ENCODE peak calls at places on chromosomes 12 and 14, in eight cellular contexts. D is Calu3, Y is GM13976, A is NB4, C is WTC11, T is endothelial cell, V is adrenal gland, U is AG09319. O is an unnamed sample.

GRCh38 chr14:88129306-88130056 is 124.5 kb downstream of the GPR65 start:
- DNase-seq in U (no peak), Y (peak; percentile 16), A (peak; percentile 77), C (no peak), V (peak; percentile 45), T (no peak), D (no peak), O (peak; percentile 27)

GRCh38 chr14:63478024-63478423 is 65.2 kb downstream of the PPP2R5E start:
- DNase-seq in C (no peak), D (no peak), Y (peak; percentile 57), V (no peak), T (no peak), U (no peak), A (peak; percentile 16), O (no peak)

GRCh38 chr14:54728700-54729527 is 162.0 kb downstream of the SAMD4A start:
- DNase-seq in V (no peak), T (no peak), Y (no peak), C (no peak), D (no peak), U (no peak), A (no peak), O (no peak)

GRCh38 chr14:67998804-67999203 is 179.2 kb downstream of the RAD51B start:
- DNase-seq in A (no peak), V (no peak), T (no peak), U (no peak), D (no peak), Y (no peak), C (no peak), O (no peak)

GRCh38 chr12:24591079-24591626 is 357.7 kb downstream of the BCAT1 start:
- DNase-seq in C (no peak), D (no peak), Y (no peak), T (no peak), U (no peak), V (no peak), A (no peak), O (no peak)

GRCh38 chr12:22234561-22234960 is 99.9 kb downstream of the ST8SIA1 start:
- DNase-seq in D (no peak), T (no peak), U (peak; percentile 62), Y (no peak), V (no peak), C (no peak), A (no peak), O (no peak)

GRCh38 chr14:24398943-24399801 is at the start of gene NYNRIN:
- DNase-seq in D (peak; percentile 42), Y (no peak), V (peak; percentile 37), T (peak; percentile 66), C (peak; percentile 70), A (peak; percentile 52), U (no peak), O (no peak)

GRCh38 chr12:111242190-111242589 is 126.7 kb downstream of the PHETA1 start:
- DNase-seq in V (no peak), A (peak; percentile 47), T (no peak), C (no peak), Y (no peak), U (no peak), D (no peak), O (no peak)

GRCh38 chr14:43145361-43145760 is 1361.7 kb downstream of the FSCB start:
- DNase-seq in V (no peak), A (no peak), D (no peak), U (no peak), C (no peak), Y (no peak), T (no peak), O (no peak)

GRCh38 chr12:111692575-111693210 is 6.8 kb downstream of the ACAD10 start:
- DNase-seq in A (peak; percentile 52), C (peak; percentile 28), D (peak; percentile 10), Y (peak; percentile 21), T (peak; percentile 28), U (no peak), V (no peak), O (peak; percentile 13)

GRCh38 chr12:63354919-63355318 is 203.9 kb upstream of the AVPR1A start:
- DNase-seq in U (no peak), T (no peak), D (no peak), V (no peak), A (no peak), Y (no peak), C (no peak), O (no peak)

GRCh38 chr12:77625441-77625840 is 205.3 kb upstream of the NAV3 start:
- DNase-seq in A (no peak), C (no peak), V (no peak), Y (no peak), D (no peak), T (no peak), U (peak; percentile 74), O (peak; percentile 92)

GRCh38 chr12:29043069-29043468 is 106.0 kb upstream of the FAR2 start:
- DNase-seq in Y (no peak), V (no peak), C (no peak), U (peak; percentile 34), D (no peak), T (no peak), A (no peak), O (no peak)
- TF ChIP-seq CTCF in Y (no peak), V (no peak), C (no peak), U (no peak), D (no peak), T (no peak), A (no peak), O (no peak)

GRCh38 chr14:75025082-75025481 is 22.4 kb downstream of the EIF2B2 start:
- DNase-seq in Y (no peak), U (no peak), C (no peak), D (no peak), T (no peak), V (no peak), A (peak; percentile 14), O (no peak)

GRCh38 chr14:75025876-75026275 is 23.2 kb downstream of the EIF2B2 start:
- DNase-seq in C (no peak), A (no peak), T (no peak), D (no peak), V (no peak), Y (no peak), U (no peak), O (no peak)

GRCh38 chr14:75018684-75019083 is 16.0 kb downstream of the EIF2B2 start:
- DNase-seq in T (no peak), A (no peak), C (no peak), V (no peak), D (peak; percentile 50), Y (no peak), U (no peak), O (no peak)

GRCh38 chr14:75023108-75023507 is 20.4 kb downstream of the EIF2B2 start:
- DNase-seq in A (no peak), Y (no peak), D (no peak), C (no peak), V (no peak), T (no peak), U (no peak), O (no peak)

GRCh38 chr14:75022655-75023054 is 19.9 kb downstream of the EIF2B2 start:
- DNase-seq in V (no peak), D (peak; percentile 32), U (no peak), T (peak; percentile 26), Y (no peak), C (peak; percentile 48), A (peak; percentile 28), O (no peak)
- TF ChIP-seq CTCF in V (peak; percentile 11), D (no peak), U (peak; percentile 5), T (peak; percentile 53), Y (no peak), C (peak; percentile 17), A (peak; percentile 45), O (peak; percentile 69)

DNA sequence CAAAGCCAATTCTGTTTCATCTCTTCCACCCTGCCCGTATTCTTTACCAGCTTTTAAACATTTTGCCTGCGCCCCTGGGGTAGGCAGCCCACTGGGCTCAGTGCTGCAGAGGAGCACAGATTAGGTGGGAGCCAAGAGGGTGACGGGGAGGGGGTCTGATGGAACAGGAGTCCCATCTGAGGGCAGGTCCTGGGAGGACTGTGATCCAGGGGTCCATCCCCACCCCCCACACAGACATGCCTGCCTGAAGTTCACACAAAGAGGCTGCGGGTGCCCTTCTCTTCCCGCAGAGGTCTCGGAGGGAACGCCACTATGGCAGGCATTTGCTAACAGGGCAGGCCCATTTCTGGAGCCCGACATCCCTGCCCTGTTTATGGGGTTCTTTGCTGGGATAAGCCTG is 12.7 kb downstream of the VASH1 start:
- DNase-seq in C (no peak), Y (no peak), A (no peak), T (no peak), D (no peak), U (no peak), V (peak; percentile 40), O (no peak)
- TF ChIP-seq CTCF in C (no peak), Y (no peak), A (no peak), T (no peak), D (no peak), U (no peak), V (no peak), O (no peak)

DNA sequence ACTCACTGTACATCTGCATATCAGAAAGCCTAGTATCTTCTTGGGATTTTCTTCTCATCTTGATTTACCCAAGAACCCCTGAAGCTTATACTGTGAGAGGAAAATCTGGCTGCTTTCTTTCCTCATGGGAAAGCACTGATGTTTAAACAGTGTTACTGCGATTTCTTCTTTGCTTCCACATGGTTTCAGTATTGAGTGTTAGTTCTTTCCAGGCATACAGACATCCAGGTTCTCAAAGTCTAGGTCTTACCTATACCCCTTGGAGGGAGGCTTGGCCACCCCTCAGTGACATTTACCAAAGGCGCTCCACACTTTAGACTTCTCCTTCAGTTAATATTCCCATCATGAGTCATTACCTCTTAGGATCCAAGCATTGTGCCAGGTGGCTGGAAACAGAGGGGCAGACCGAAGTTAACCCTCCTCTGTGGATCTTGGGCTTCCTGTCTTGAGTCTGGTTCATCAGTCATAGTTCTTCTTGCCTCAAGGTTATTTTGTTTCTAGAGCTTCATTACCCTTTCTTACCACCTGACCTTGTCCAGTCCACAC is 79.1 kb downstream of the TMEM117 start:
- DNase-seq in C (no peak), V (no peak), U (no peak), D (no peak), A (peak; percentile 12), T (no peak), Y (no peak), O (peak; percentile 24)
- TF ChIP-seq CTCF in C (no peak), V (no peak), U (peak; percentile 25), D (no peak), A (peak; percentile 38), T (no peak), Y (peak; percentile 13), O (peak; percentile 52)

DNA sequence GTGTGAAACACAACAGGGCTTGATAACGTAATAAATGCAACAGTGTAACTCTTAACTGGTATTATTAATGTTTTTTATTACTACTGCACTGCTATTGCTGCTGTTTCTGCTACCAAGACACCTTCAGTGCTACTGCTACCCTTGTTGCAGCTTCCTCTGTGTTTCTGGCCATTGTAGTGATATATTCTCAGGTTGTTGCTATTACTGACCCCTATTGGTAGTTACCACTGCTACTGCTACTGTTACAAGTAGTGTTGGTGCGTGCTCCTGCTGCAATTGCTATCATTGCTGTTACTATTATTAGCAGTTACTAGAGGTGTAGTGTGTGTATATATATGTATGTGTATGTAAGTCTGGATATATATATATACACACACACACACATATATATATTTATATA is 87.2 kb upstream of the PTPRB start:
- DNase-seq in D (no peak), A (peak; percentile 16), V (no peak), T (no peak), C (no peak), Y (no peak), U (no peak), O (peak; percentile 15)
- TF ChIP-seq CTCF in D (no peak), A (peak; percentile 17), V (no peak), T (peak; percentile 42), C (no peak), Y (no peak), U (no peak), O (peak; percentile 59)

O was measured in HFFc6.